ENCODE peak calls at places on chromosomes 6 and 20, in five cellular contexts. One of them, this sample, is unnamed.

GRCh38 chr6:169839493-169839892 is 88.1 kb downstream of the ERMARD start:
- DNase-seq in kidney epithelial cell: no peak
- DNase-seq in prostate gland: peak; percentile 3
- DNase-seq in heart right ventricle: no peak
- DNase-seq in pancreas: no peak
- DNase-seq in this sample: no peak

GRCh38 chr6:118252474-118252873 is 295.6 kb upstream of the PLN start:
- DNase-seq in kidney epithelial cell: no peak
- DNase-seq in prostate gland: no peak
- DNase-seq in heart right ventricle: no peak
- DNase-seq in pancreas: no peak
- DNase-seq in this sample: no peak

GRCh38 chr20:19269737-19270325 is 57.4 kb downstream of the SLC24A3 start:
- DNase-seq in kidney epithelial cell: no peak
- DNase-seq in prostate gland: no peak
- DNase-seq in heart right ventricle: no peak
- DNase-seq in pancreas: no peak
- DNase-seq in this sample: no peak

GRCh38 chr6:160431231-160431630 is 83.1 kb downstream of the SLC22A3 start:
- DNase-seq in kidney epithelial cell: no peak
- DNase-seq in prostate gland: no peak
- DNase-seq in heart right ventricle: peak; percentile 60
- DNase-seq in pancreas: no peak
- DNase-seq in this sample: no peak

GRCh38 chr6:119224095-119224701 is 125.4 kb downstream of the MAN1A1 start:
- DNase-seq in kidney epithelial cell: no peak
- DNase-seq in prostate gland: no peak
- DNase-seq in heart right ventricle: no peak
- DNase-seq in pancreas: no peak
- DNase-seq in this sample: no peak

GRCh38 chr6:44058617-44059358 is 68.5 kb downstream of the MRPL14 start:
- DNase-seq in kidney epithelial cell: peak; percentile 100
- DNase-seq in prostate gland: peak; percentile 58
- DNase-seq in heart right ventricle: peak; percentile 83
- DNase-seq in pancreas: peak; percentile 75
- DNase-seq in this sample: no peak

GRCh38 chr20:962223-962622 is 39.9 kb downstream of the RSPO4 start:
- DNase-seq in kidney epithelial cell: no peak
- DNase-seq in prostate gland: no peak
- DNase-seq in heart right ventricle: no peak
- DNase-seq in pancreas: no peak
- DNase-seq in this sample: no peak

GRCh38 chr20:24661255-24661654 is 191.8 kb downstream of the SYNDIG1 start:
- DNase-seq in kidney epithelial cell: no peak
- DNase-seq in prostate gland: no peak
- DNase-seq in heart right ventricle: no peak
- DNase-seq in pancreas: no peak
- DNase-seq in this sample: no peak

GRCh38 chr6:133368664-133369063 is 127.5 kb downstream of the EYA4 start:
- DNase-seq in kidney epithelial cell: no peak
- DNase-seq in prostate gland: no peak
- DNase-seq in heart right ventricle: no peak
- DNase-seq in pancreas: no peak
- DNase-seq in this sample: no peak

GRCh38 chr6:167510648-167511047 is 185.8 kb downstream of the TTLL2 start:
- DNase-seq in kidney epithelial cell: no peak
- DNase-seq in prostate gland: no peak
- DNase-seq in heart right ventricle: no peak
- DNase-seq in pancreas: no peak
- DNase-seq in this sample: no peak

GRCh38 chr6:73704798-73705197 is 8.8 kb downstream of the CD109 start:
- DNase-seq in kidney epithelial cell: no peak
- DNase-seq in prostate gland: no peak
- DNase-seq in heart right ventricle: no peak
- DNase-seq in pancreas: no peak
- DNase-seq in this sample: no peak

GRCh38 chr6:11918021-11918738 is 93.9 kb upstream of the HIVEP1 start:
- DNase-seq in kidney epithelial cell: no peak
- DNase-seq in prostate gland: no peak
- DNase-seq in heart right ventricle: no peak
- DNase-seq in pancreas: no peak
- DNase-seq in this sample: no peak

GRCh38 chr6:31871068-31871659 is 7.6 kb downstream of the SLC44A4 start:
- DNase-seq in kidney epithelial cell: no peak
- DNase-seq in prostate gland: no peak
- DNase-seq in heart right ventricle: no peak
- DNase-seq in pancreas: no peak
- DNase-seq in this sample: no peak

GRCh38 chr6:121297699-121298098 is 36.6 kb downstream of the TBC1D32 start:
- DNase-seq in kidney epithelial cell: no peak
- DNase-seq in prostate gland: no peak
- DNase-seq in heart right ventricle: no peak
- DNase-seq in pancreas: no peak
- DNase-seq in this sample: no peak

GRCh38 chr6:149318581-149319286 is 1.2 kb downstream of the TAB2 start:
- DNase-seq in kidney epithelial cell: no peak
- DNase-seq in prostate gland: no peak
- DNase-seq in heart right ventricle: no peak
- DNase-seq in pancreas: no peak
- DNase-seq in this sample: no peak

GRCh38 chr6:35637911-35638310 is 50.8 kb downstream of the FKBP5 start:
- DNase-seq in kidney epithelial cell: no peak
- DNase-seq in prostate gland: no peak
- DNase-seq in heart right ventricle: no peak
- DNase-seq in pancreas: no peak
- DNase-seq in this sample: no peak

GRCh38 chr6:105179244-105180065 is at the start of gene POPDC3:
- DNase-seq in kidney epithelial cell: no peak
- DNase-seq in prostate gland: no peak
- DNase-seq in heart right ventricle: peak; percentile 25
- DNase-seq in pancreas: no peak
- DNase-seq in this sample: no peak

GRCh38 chr6:31356216-31356945 is 598 bp downstream of the HLA-B start:
- DNase-seq in kidney epithelial cell: no peak
- DNase-seq in prostate gland: no peak
- DNase-seq in heart right ventricle: peak; percentile 59
- DNase-seq in pancreas: peak; percentile 26
- DNase-seq in this sample: no peak

GRCh38 chr6:26593278-26594127 is 3.2 kb upstream of the ABT1 start:
- DNase-seq in kidney epithelial cell: no peak
- DNase-seq in prostate gland: no peak
- DNase-seq in heart right ventricle: no peak
- DNase-seq in pancreas: no peak
- DNase-seq in this sample: no peak

GRCh38 chr6:40897390-40898003 is 141.5 kb downstream of the UNC5CL start:
- DNase-seq in kidney epithelial cell: no peak
- DNase-seq in prostate gland: no peak
- DNase-seq in heart right ventricle: no peak
- DNase-seq in pancreas: no peak
- DNase-seq in this sample: no peak

GRCh38 chr6:126054258-126054702 is 67.9 kb downstream of the TRMT11 start:
- DNase-seq in kidney epithelial cell: no peak
- DNase-seq in prostate gland: no peak
- DNase-seq in heart right ventricle: no peak
- DNase-seq in pancreas: peak; percentile 25
- DNase-seq in this sample: no peak

GRCh38 chr6:144346719-144347446 is 61.7 kb downstream of the UTRN start:
- DNase-seq in kidney epithelial cell: peak; percentile 50
- DNase-seq in prostate gland: no peak
- DNase-seq in heart right ventricle: peak; percentile 22
- DNase-seq in pancreas: no peak
- DNase-seq in this sample: no peak

GRCh38 chr6:63805808-63806572 is 170.4 kb downstream of the PHF3 start:
- DNase-seq in kidney epithelial cell: peak; percentile 69
- DNase-seq in prostate gland: peak; percentile 56
- DNase-seq in heart right ventricle: no peak
- DNase-seq in pancreas: no peak
- DNase-seq in this sample: no peak

GRCh38 chr6:53879608-53880007 is 84.8 kb downstream of the LRRC1 start:
- DNase-seq in kidney epithelial cell: no peak
- DNase-seq in prostate gland: no peak
- DNase-seq in heart right ventricle: no peak
- DNase-seq in pancreas: no peak
- DNase-seq in this sample: no peak

GRCh38 chr20:63317061-63317460 is 24.1 kb downstream of the COL20A1 start:
- DNase-seq in kidney epithelial cell: no peak
- DNase-seq in prostate gland: no peak
- DNase-seq in heart right ventricle: no peak
- DNase-seq in pancreas: peak; percentile 2
- DNase-seq in this sample: no peak

GRCh38 chr6:67880939-67881705 is 754.0 kb upstream of the ADGRB3 start:
- DNase-seq in kidney epithelial cell: no peak
- DNase-seq in prostate gland: no peak
- DNase-seq in heart right ventricle: no peak
- DNase-seq in pancreas: no peak
- DNase-seq in this sample: no peak

GRCh38 chr20:12610871-12611270 is 397.9 kb upstream of the SPTLC3 start:
- DNase-seq in kidney epithelial cell: no peak
- DNase-seq in prostate gland: no peak
- DNase-seq in heart right ventricle: no peak
- DNase-seq in pancreas: no peak
- DNase-seq in this sample: no peak

GRCh38 chr6:20642441-20642840 is 108.2 kb downstream of the CDKAL1 start:
- DNase-seq in kidney epithelial cell: no peak
- DNase-seq in prostate gland: no peak
- DNase-seq in heart right ventricle: no peak
- DNase-seq in pancreas: no peak
- DNase-seq in this sample: no peak

GRCh38 chr20:9301129-9302072 is 213.0 kb upstream of the LAMP5 start:
- DNase-seq in kidney epithelial cell: no peak
- DNase-seq in prostate gland: peak; percentile 77
- DNase-seq in heart right ventricle: peak; percentile 50
- DNase-seq in pancreas: peak; percentile 14
- DNase-seq in this sample: no peak

GRCh38 chr6:86682297-86682696 is 255.0 kb upstream of the HTR1E start:
- DNase-seq in kidney epithelial cell: no peak
- DNase-seq in prostate gland: no peak
- DNase-seq in heart right ventricle: no peak
- DNase-seq in pancreas: no peak
- DNase-seq in this sample: no peak

GRCh38 chr20:8423482-8423881 is 291.4 kb downstream of the PLCB1 start:
- DNase-seq in kidney epithelial cell: no peak
- DNase-seq in prostate gland: no peak
- DNase-seq in heart right ventricle: no peak
- DNase-seq in pancreas: no peak
- DNase-seq in this sample: no peak

GRCh38 chr6:144793744-144794143 is 508.6 kb downstream of the UTRN start:
- DNase-seq in kidney epithelial cell: no peak
- DNase-seq in prostate gland: no peak
- DNase-seq in heart right ventricle: no peak
- DNase-seq in pancreas: no peak
- DNase-seq in this sample: no peak

GRCh38 chr6:5087389-5087788 is 2.2 kb downstream of the PPP1R3G start:
- DNase-seq in kidney epithelial cell: no peak
- DNase-seq in prostate gland: no peak
- DNase-seq in heart right ventricle: peak; percentile 37
- DNase-seq in pancreas: peak; percentile 38
- DNase-seq in this sample: no peak

GRCh38 chr20:10609276-10609675 is 64.5 kb downstream of the JAG1 start:
- DNase-seq in kidney epithelial cell: no peak
- DNase-seq in prostate gland: no peak
- DNase-seq in heart right ventricle: peak; percentile 71
- DNase-seq in pancreas: no peak
- DNase-seq in this sample: no peak

GRCh38 chr6:44682987-44683779 is 295.7 kb downstream of the CDC5L start:
- DNase-seq in kidney epithelial cell: no peak
- DNase-seq in prostate gland: peak; percentile 2
- DNase-seq in heart right ventricle: no peak
- DNase-seq in pancreas: no peak
- DNase-seq in this sample: no peak

GRCh38 chr6:73742433-73742832 is 46.4 kb downstream of the CD109 start:
- DNase-seq in kidney epithelial cell: no peak
- DNase-seq in prostate gland: no peak
- DNase-seq in heart right ventricle: no peak
- DNase-seq in pancreas: no peak
- DNase-seq in this sample: no peak

GRCh38 chr20:63056236-63057132 is 49.7 kb upstream of the BHLHE23 start:
- DNase-seq in kidney epithelial cell: no peak
- DNase-seq in prostate gland: no peak
- DNase-seq in heart right ventricle: no peak
- DNase-seq in pancreas: no peak
- DNase-seq in this sample: no peak

GRCh38 chr6:113876654-113877053 is 19.5 kb downstream of the MARCKS start:
- DNase-seq in kidney epithelial cell: no peak
- DNase-seq in prostate gland: no peak
- DNase-seq in heart right ventricle: no peak
- DNase-seq in pancreas: no peak
- DNase-seq in this sample: no peak
- TF ChIP-seq CTCF in kidney epithelial cell: no peak
- TF ChIP-seq CTCF in prostate gland: no peak
- TF ChIP-seq CTCF in heart right ventricle: no peak
- TF ChIP-seq CTCF in pancreas: no peak
- TF ChIP-seq CTCF in this sample: no peak

GRCh38 chr20:3559637-3560036 is 88.8 kb downstream of the ATRN start:
- DNase-seq in kidney epithelial cell: no peak
- DNase-seq in prostate gland: no peak
- DNase-seq in heart right ventricle: no peak
- DNase-seq in pancreas: no peak
- DNase-seq in this sample: no peak
- H3K4me3 ChIP-seq in kidney epithelial cell: no peak overlapping the region
- H3K4me3 ChIP-seq in prostate gland: no peak overlapping the region
- H3K4me3 ChIP-seq in heart right ventricle: no peak overlapping the region
- H3K4me3 ChIP-seq in pancreas: no peak overlapping the region
- H3K4me3 ChIP-seq in this sample: no peak overlapping the region

DNA sequence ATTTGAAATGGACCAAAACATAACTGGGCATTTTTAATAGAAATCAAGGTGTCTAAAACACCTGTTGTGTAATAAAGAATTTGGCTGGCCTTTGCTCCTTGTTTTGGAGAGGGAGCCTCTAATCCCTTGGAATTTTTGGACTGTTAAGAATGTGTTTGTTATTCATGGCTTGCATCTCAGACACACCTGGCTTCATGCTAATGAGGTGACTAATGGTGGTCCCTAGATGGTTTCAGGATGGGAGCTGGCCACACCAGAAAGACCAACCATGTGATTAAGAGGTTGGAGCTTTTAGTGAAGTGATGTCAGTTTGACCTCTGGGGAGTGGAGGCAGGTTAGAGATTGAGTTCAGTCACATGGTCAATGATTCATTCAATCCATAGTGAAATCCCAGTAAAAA is 328.4 kb downstream of the DHX35 start:
- DNase-seq in kidney epithelial cell: no peak
- DNase-seq in prostate gland: no peak
- DNase-seq in heart right ventricle: no peak
- DNase-seq in pancreas: no peak
- DNase-seq in this sample: no peak
- TF ChIP-seq CTCF in kidney epithelial cell: no peak
- TF ChIP-seq CTCF in prostate gland: no peak
- TF ChIP-seq CTCF in heart right ventricle: no peak
- TF ChIP-seq CTCF in pancreas: no peak
- TF ChIP-seq CTCF in this sample: no peak

DNA sequence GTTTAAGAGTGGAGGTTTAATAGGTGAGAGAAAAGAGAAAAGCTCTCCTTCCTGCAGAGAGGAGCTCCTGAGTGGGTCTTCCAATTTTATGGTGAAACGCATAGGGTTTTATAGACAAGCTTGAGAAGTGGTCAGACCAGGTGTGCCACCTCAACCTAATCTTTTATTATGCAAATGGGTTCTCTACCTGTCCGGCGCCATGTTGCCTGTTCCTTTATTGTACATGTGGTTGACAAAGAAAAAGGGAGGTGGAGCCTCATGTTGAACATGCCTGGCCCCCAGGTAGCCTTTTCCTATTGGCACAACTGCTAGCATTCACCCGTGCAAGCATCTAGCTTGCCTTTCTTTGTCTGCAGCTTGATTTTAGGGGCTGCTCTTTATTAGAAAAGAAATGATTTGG is 115.9 kb upstream of the F13A1 start:
- DNase-seq in kidney epithelial cell: no peak
- DNase-seq in prostate gland: no peak
- DNase-seq in heart right ventricle: no peak
- DNase-seq in pancreas: no peak
- DNase-seq in this sample: no peak
- H3K4me3 ChIP-seq in kidney epithelial cell: no peak overlapping the region
- H3K4me3 ChIP-seq in prostate gland: no peak overlapping the region
- H3K4me3 ChIP-seq in heart right ventricle: no peak overlapping the region
- H3K4me3 ChIP-seq in pancreas: no peak overlapping the region
- H3K4me3 ChIP-seq in this sample: no peak overlapping the region

This sample was measured in GM12864.